ENCODE peak calls at places on chromosomes 6 and 20, in nine cellular contexts. J is ovary, Q is GM06990, Y is IMR-90, K is GM20000, G is Calu3, Z is colonic mucosa, C is neural crest cell, T is HCT116. S is an unnamed sample.

GRCh38 chr6:34642427-34642826 is 54.1 kb downstream of the ILRUN start:
- DNase-seq in J (no peak), Q (no peak), Y (no peak), K (no peak), G (no peak), Z (no peak), C (no peak), T (no peak), S (no peak)

GRCh38 chr20:47099749-47100515 is 205.3 kb downstream of the EYA2 start:
- DNase-seq in J (no peak), Q (no peak), Y (peak), K (no peak), G (no peak), Z (no peak), C (no peak), T (no peak), S (no peak)

GRCh38 chr20:60138263-60139127 is 180.3 kb downstream of the CDH26 start:
- DNase-seq in J (no peak), Q (peak), Y (peak), K (no peak), G (peak), Z (peak), C (no peak), T (no peak), S (no peak)

GRCh38 chr6:63635165-63635562 is 438 bp upstream of the PHF3 start:
- DNase-seq in J (no peak), Q (no peak), Y (no peak), K (no peak), G (no peak), Z (no peak), C (no peak), T (no peak), S (no peak)

GRCh38 chr20:24027229-24027628 is 38.6 kb upstream of the GGTLC1 start:
- DNase-seq in J (peak), Q (peak), Y (no peak), K (peak), G (no peak), Z (peak), C (no peak), T (no peak), S (no peak)

GRCh38 chr6:88629838-88630462 is 333.5 kb downstream of the RNGTT start:
- DNase-seq in J (no peak), Q (no peak), Y (no peak), K (no peak), G (no peak), Z (no peak), C (no peak), T (no peak), S (no peak)

GRCh38 chr20:39986231-39986904 is 702.7 kb downstream of the MAFB start:
- DNase-seq in J (peak), Q (no peak), Y (peak), K (no peak), G (no peak), Z (peak), C (peak), T (no peak), S (no peak)

GRCh38 chr6:75188221-75188620 is 17.6 kb downstream of the COL12A1 start:
- DNase-seq in J (no peak), Q (no peak), Y (no peak), K (no peak), G (no peak), Z (no peak), C (no peak), T (no peak), S (no peak)

GRCh38 chr6:157630463-157631080 is 192.5 kb upstream of the SNX9 start:
- DNase-seq in J (no peak), Q (no peak), Y (no peak), K (no peak), G (no peak), Z (no peak), C (no peak), T (no peak), S (no peak)

GRCh38 chr6:27791182-27791939 is 120.8 kb downstream of the OR2B2 start:
- DNase-seq in J (peak), Q (peak), Y (peak), K (peak), G (peak), Z (peak), C (peak), T (peak), S (peak)

GRCh38 chr6:110170081-110170480 is 9.4 kb downstream of the WASF1 start:
- DNase-seq in J (no peak), Q (no peak), Y (no peak), K (no peak), G (no peak), Z (no peak), C (no peak), T (no peak), S (no peak)

GRCh38 chr6:156752666-156753301 is 24.4 kb upstream of the ARID1B start:
- DNase-seq in J (no peak), Q (peak), Y (no peak), K (peak), G (peak), Z (peak), C (no peak), T (no peak), S (no peak)

GRCh38 chr20:278181-278580 is 12.4 kb downstream of the C20orf96 start:
- DNase-seq in J (no peak), Q (no peak), Y (no peak), K (no peak), G (no peak), Z (no peak), C (no peak), T (no peak), S (no peak)

GRCh38 chr20:275791-276190 is 14.8 kb downstream of the C20orf96 start:
- DNase-seq in J (no peak), Q (no peak), Y (no peak), K (no peak), G (no peak), Z (peak), C (no peak), T (no peak), S (no peak)

GRCh38 chr20:277496-277781 is 13.1 kb downstream of the C20orf96 start:
- DNase-seq in J (no peak), Q (no peak), Y (no peak), K (no peak), G (no peak), Z (no peak), C (no peak), T (no peak), S (no peak)

GRCh38 chr20:276620-277495 is 13.7 kb downstream of the C20orf96 start:
- DNase-seq in J (no peak), Q (no peak), Y (no peak), K (no peak), G (no peak), Z (no peak), C (no peak), T (no peak), S (no peak)

GRCh38 chr20:278607-279571 is 11.7 kb downstream of the C20orf96 start:
- DNase-seq in J (peak), Q (no peak), Y (no peak), K (no peak), G (no peak), Z (no peak), C (no peak), T (no peak), S (no peak)
- TF ChIP-seq CTCF in J (peak), Q (no peak), Y (no peak), K (no peak), G (no peak), Z (no peak), C (no peak), T (no peak), S (no peak)

DNA sequence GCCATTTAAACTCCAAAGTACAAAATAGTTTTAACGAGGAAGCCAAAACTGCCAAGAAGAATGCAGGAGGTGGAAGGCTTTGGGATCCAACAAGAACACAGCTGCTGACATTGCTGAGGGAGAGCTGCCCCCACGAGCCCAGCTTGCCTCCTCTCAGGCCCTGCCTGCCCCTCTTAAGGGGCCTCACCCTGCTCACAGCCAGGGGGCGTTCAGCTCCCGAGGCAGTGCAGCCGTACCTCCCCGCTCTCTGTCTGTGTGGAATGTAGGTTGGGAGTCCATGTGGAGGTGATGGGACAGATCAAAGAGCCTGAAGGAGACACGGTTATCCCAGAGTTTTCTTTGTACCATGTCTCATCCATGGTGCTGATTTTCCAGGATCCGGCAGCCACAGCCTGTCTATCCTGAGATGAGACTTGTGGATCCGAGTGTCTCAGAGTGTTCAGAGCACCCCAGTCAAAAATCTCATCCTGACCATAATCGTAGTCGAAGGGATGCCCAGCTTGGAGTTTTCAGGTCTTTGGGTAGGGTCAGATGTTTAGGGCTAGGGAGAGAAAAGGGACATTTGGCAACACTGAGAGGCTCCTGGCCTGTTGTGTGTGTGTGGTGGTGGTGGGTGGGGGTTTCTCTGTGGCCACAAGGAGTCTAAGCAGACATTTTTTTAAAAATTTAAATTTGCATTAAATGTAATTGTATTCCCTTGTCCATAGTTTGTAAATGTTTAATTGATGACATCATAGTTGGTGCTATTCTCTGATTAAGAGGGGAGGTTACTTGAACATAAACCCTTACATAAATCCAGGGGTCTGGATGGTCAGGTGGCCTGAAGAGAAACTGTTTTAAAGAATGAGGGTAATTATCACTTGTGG is 111.4 kb upstream of the CLDN20 start:
- DNase-seq in J (no peak), Q (no peak), Y (no peak), K (no peak), G (no peak), Z (no peak), C (no peak), T (no peak), S (no peak)
- TF ChIP-seq CTCF in J (no peak), Q (peak), Y (no peak), K (no peak), G (no peak), Z (no peak), C (peak), T (peak), S (peak)

GRCh38 chr6:113631616-113632015 is 225.5 kb upstream of the MARCKS start:
- DNase-seq in J (no peak), Q (no peak), Y (no peak), K (no peak), G (no peak), Z (no peak), C (no peak), T (no peak), S (no peak)
- TF ChIP-seq CTCF in J (no peak), Q (no peak), Y (no peak), K (no peak), G (no peak), Z (no peak), C (no peak), T (no peak), S (no peak)

GRCh38 chr6:69308584-69308983 is 488.2 kb downstream of the LMBRD1 start:
- DNase-seq in J (no peak), Q (no peak), Y (no peak), K (no peak), G (no peak), Z (no peak), C (no peak), T (no peak), S (no peak)
- TF ChIP-seq CTCF in J (no peak), Q (no peak), Y (no peak), K (no peak), G (no peak), Z (no peak), C (no peak), T (no peak), S (no peak)